ENCODE peak calls at places on chromosome 1, in five cellular contexts. X is H9, L is myocyte, F is EL, K is H54. N is an unnamed sample.
A peak's percentile ranks its signal among the peaks of the same experiment; 100 is the strongest.

GRCh38 chr1:52237430-52237829 is 95.5 kb downstream of the ZFYVE9 start:
- DNase-seq in X (no peak), L (peak; percentile 89), F (peak; percentile 82), K (peak; percentile 20), N (no peak)

GRCh38 chr1:110498270-110498669 is 20.7 kb downstream of the KCNA10 start:
- DNase-seq in X (no peak), L (no peak), F (no peak), K (no peak), N (no peak)

GRCh38 chr1:42936309-42937078 is 22.2 kb downstream of the SLC2A1 start:
- DNase-seq in X (no peak), L (no peak), F (peak; percentile 84), K (peak; percentile 72), N (no peak)

GRCh38 chr1:243723458-243724043 is 126.5 kb downstream of the AKT3 start:
- DNase-seq in X (no peak), L (no peak), F (no peak), K (no peak), N (no peak)

GRCh38 chr1:27357281-27358037 is 9.3 kb downstream of the MAP3K6 start:
- DNase-seq in X (peak; percentile 94), L (no peak), F (peak; percentile 35), K (peak; percentile 68), N (peak; percentile 65)

GRCh38 chr1:155537193-155537592 is 25.4 kb downstream of the ASH1L start:
- DNase-seq in X (no peak), L (no peak), F (no peak), K (no peak), N (no peak)

GRCh38 chr1:222918746-222919477 is 104.1 kb downstream of the DISP1 start:
- DNase-seq in X (no peak), L (no peak), F (peak; percentile 59), K (no peak), N (no peak)

GRCh38 chr1:61506231-61506630 is 218.7 kb downstream of the TM2D1 start:
- DNase-seq in X (no peak), L (no peak), F (no peak), K (no peak), N (no peak)

GRCh38 chr1:113153116-113153803 is 80.3 kb downstream of the LRIG2 start:
- DNase-seq in X (no peak), L (peak; percentile 38), F (peak; percentile 9), K (no peak), N (no peak)

GRCh38 chr1:172999349-172999748 is 51.4 kb downstream of the TNFSF18 start:
- DNase-seq in X (no peak), L (no peak), F (no peak), K (no peak), N (no peak)

GRCh38 chr1:218735436-218735835 is 390.3 kb downstream of the TGFB2 start:
- DNase-seq in X (no peak), L (peak; percentile 51), F (peak; percentile 62), K (no peak), N (no peak)

GRCh38 chr1:98019747-98020146 is 98.9 kb upstream of the DPYD start:
- DNase-seq in X (no peak), L (no peak), F (no peak), K (no peak), N (no peak)

N was measured in DMS153.